ENCODE peak calls at places on chromosomes 7 and 10, in five cellular contexts. One of them, this sample, is unnamed.

GRCh38 chr10:5776150-5776880 is 36.9 kb downstream of the GDI2 start:
- DNase-seq in HCT116: no peak
- DNase-seq in fibroblast of lung: peak; percentile 16
- DNase-seq in mammary epithelial cell: no peak
- DNase-seq in HepG2: no peak
- DNase-seq in this sample: peak; percentile 70

GRCh38 chr10:26367771-26368170 is 70.4 kb upstream of the APBB1IP start:
- DNase-seq in HCT116: no peak
- DNase-seq in fibroblast of lung: no peak
- DNase-seq in mammary epithelial cell: peak; percentile 3
- DNase-seq in HepG2: peak; percentile 19
- DNase-seq in this sample: peak; percentile 90

GRCh38 chr10:70666960-70667798 is 5.1 kb upstream of the ADAMTS14 start:
- DNase-seq in HCT116: no peak
- DNase-seq in fibroblast of lung: no peak
- DNase-seq in mammary epithelial cell: no peak
- DNase-seq in HepG2: no peak
- DNase-seq in this sample: no peak

GRCh38 chr10:72953687-72954086 is 919 bp downstream of the PLA2G12B start:
- DNase-seq in HCT116: no peak
- DNase-seq in fibroblast of lung: no peak
- DNase-seq in mammary epithelial cell: peak; percentile 2
- DNase-seq in HepG2: peak; percentile 21
- DNase-seq in this sample: peak; percentile 62

GRCh38 chr10:22414146-22414545 is 68.8 kb downstream of the SPAG6 start:
- DNase-seq in HCT116: no peak
- DNase-seq in fibroblast of lung: no peak
- DNase-seq in mammary epithelial cell: no peak
- DNase-seq in HepG2: no peak
- DNase-seq in this sample: no peak

GRCh38 chr7:114554781-114555537 is 140.3 kb downstream of the FOXP2 start:
- DNase-seq in HCT116: peak; percentile 23
- DNase-seq in fibroblast of lung: peak; percentile 40
- DNase-seq in mammary epithelial cell: no peak
- DNase-seq in HepG2: no peak
- DNase-seq in this sample: no peak

GRCh38 chr7:149580328-149580727 is 82.7 kb upstream of the ZNF746 start:
- DNase-seq in HCT116: no peak
- DNase-seq in fibroblast of lung: no peak
- DNase-seq in mammary epithelial cell: no peak
- DNase-seq in HepG2: no peak
- DNase-seq in this sample: no peak

GRCh38 chr10:129323311-129323710 is 143.7 kb upstream of the MGMT start:
- DNase-seq in HCT116: no peak
- DNase-seq in fibroblast of lung: no peak
- DNase-seq in mammary epithelial cell: no peak
- DNase-seq in HepG2: no peak
- DNase-seq in this sample: peak; percentile 35

GRCh38 chr7:461453-462172 is 58.0 kb downstream of the PDGFA start:
- DNase-seq in HCT116: no peak
- DNase-seq in fibroblast of lung: no peak
- DNase-seq in mammary epithelial cell: no peak
- DNase-seq in HepG2: peak; percentile 67
- DNase-seq in this sample: no peak

GRCh38 chr10:11875499-11876281 is 52.5 kb downstream of the PROSER2 start:
- DNase-seq in HCT116: peak; percentile 88
- DNase-seq in fibroblast of lung: peak; percentile 89
- DNase-seq in mammary epithelial cell: peak; percentile 93
- DNase-seq in HepG2: peak; percentile 96
- DNase-seq in this sample: peak; percentile 58

GRCh38 chr10:27742195-27742925 is 3.3 kb downstream of the MKX start:
- DNase-seq in HCT116: peak; percentile 67
- DNase-seq in fibroblast of lung: peak; percentile 93
- DNase-seq in mammary epithelial cell: peak; percentile 63
- DNase-seq in HepG2: peak; percentile 41
- DNase-seq in this sample: peak; percentile 89

GRCh38 chr7:124379296-124379695 is 346.4 kb upstream of the TMEM229A start:
- DNase-seq in HCT116: no peak
- DNase-seq in fibroblast of lung: no peak
- DNase-seq in mammary epithelial cell: no peak
- DNase-seq in HepG2: no peak
- DNase-seq in this sample: no peak

GRCh38 chr10:119207367-119207668 is at the start of gene GRK5:
- DNase-seq in HCT116: peak; percentile 93
- DNase-seq in fibroblast of lung: peak; percentile 98
- DNase-seq in mammary epithelial cell: peak; percentile 95
- DNase-seq in HepG2: peak; percentile 90
- DNase-seq in this sample: peak; percentile 94

GRCh38 chr7:514651-515598 is 4.7 kb downstream of the PDGFA start:
- DNase-seq in HCT116: no peak
- DNase-seq in fibroblast of lung: no peak
- DNase-seq in mammary epithelial cell: peak; percentile 79
- DNase-seq in HepG2: no peak
- DNase-seq in this sample: peak; percentile 85

GRCh38 chr10:42734537-42734936 is 48.1 kb upstream of the BMS1 start:
- DNase-seq in HCT116: no peak
- DNase-seq in fibroblast of lung: no peak
- DNase-seq in mammary epithelial cell: no peak
- DNase-seq in HepG2: no peak
- DNase-seq in this sample: no peak

GRCh38 chr7:120996333-120996982 is 7.9 kb downstream of the CPED1 start:
- DNase-seq in HCT116: no peak
- DNase-seq in fibroblast of lung: peak; percentile 96
- DNase-seq in mammary epithelial cell: peak; percentile 79
- DNase-seq in HepG2: no peak
- DNase-seq in this sample: no peak

GRCh38 chr7:48899932-48900331 is 24.4 kb upstream of the CDC14C start:
- DNase-seq in HCT116: no peak
- DNase-seq in fibroblast of lung: peak; percentile 40
- DNase-seq in mammary epithelial cell: peak; percentile 65
- DNase-seq in HepG2: no peak
- DNase-seq in this sample: no peak

GRCh38 chr10:110387983-110388681 is 83.4 kb upstream of the SMNDC1 start:
- DNase-seq in HCT116: no peak
- DNase-seq in fibroblast of lung: peak; percentile 51
- DNase-seq in mammary epithelial cell: no peak
- DNase-seq in HepG2: no peak
- DNase-seq in this sample: no peak

GRCh38 chr7:77327932-77328628 is 88.1 kb downstream of the GSAP start:
- DNase-seq in HCT116: no peak
- DNase-seq in fibroblast of lung: no peak
- DNase-seq in mammary epithelial cell: no peak
- DNase-seq in HepG2: no peak
- DNase-seq in this sample: no peak

GRCh38 chr7:77537595-77538185 is 595 bp downstream of the PTPN12 start:
- DNase-seq in HCT116: no peak
- DNase-seq in fibroblast of lung: peak; percentile 28
- DNase-seq in mammary epithelial cell: no peak
- DNase-seq in HepG2: peak; percentile 32
- DNase-seq in this sample: peak; percentile 52

GRCh38 chr10:49534670-49535381 is 4.1 kb downstream of the ERCC6 start:
- DNase-seq in HCT116: no peak
- DNase-seq in fibroblast of lung: peak; percentile 27
- DNase-seq in mammary epithelial cell: peak; percentile 55
- DNase-seq in HepG2: no peak
- DNase-seq in this sample: no peak

GRCh38 chr10:104273899-104274575 is 5.1 kb downstream of the GSTO2 start:
- DNase-seq in HCT116: no peak
- DNase-seq in fibroblast of lung: peak; percentile 9
- DNase-seq in mammary epithelial cell: no peak
- DNase-seq in HepG2: no peak
- DNase-seq in this sample: no peak

GRCh38 chr7:139674752-139675126 is 103.1 kb downstream of the HIPK2 start:
- DNase-seq in HCT116: no peak
- DNase-seq in fibroblast of lung: no peak
- DNase-seq in mammary epithelial cell: no peak
- DNase-seq in HepG2: no peak
- DNase-seq in this sample: no peak

GRCh38 chr7:156122752-156123354 is 310.6 kb upstream of the SHH start:
- DNase-seq in HCT116: no peak
- DNase-seq in fibroblast of lung: no peak
- DNase-seq in mammary epithelial cell: no peak
- DNase-seq in HepG2: no peak
- DNase-seq in this sample: no peak

GRCh38 chr7:12322287-12322902 is 81.3 kb downstream of the VWDE start:
- DNase-seq in HCT116: peak; percentile 26
- DNase-seq in fibroblast of lung: peak; percentile 64
- DNase-seq in mammary epithelial cell: no peak
- DNase-seq in HepG2: peak; percentile 3
- DNase-seq in this sample: peak; percentile 21

GRCh38 chr7:27213150-27213903 is 13.4 kb upstream of the HOXA13 start:
- DNase-seq in HCT116: no peak
- DNase-seq in fibroblast of lung: no peak
- DNase-seq in mammary epithelial cell: no peak
- DNase-seq in HepG2: no peak
- DNase-seq in this sample: peak; percentile 69

GRCh38 chr7:27212587-27213149 is 12.8 kb upstream of the HOXA13 start:
- DNase-seq in HCT116: no peak
- DNase-seq in fibroblast of lung: no peak
- DNase-seq in mammary epithelial cell: no peak
- DNase-seq in HepG2: no peak
- DNase-seq in this sample: no peak

GRCh38 chr7:27211084-27211446 is 11.2 kb upstream of the HOXA13 start:
- DNase-seq in HCT116: no peak
- DNase-seq in fibroblast of lung: no peak
- DNase-seq in mammary epithelial cell: no peak
- DNase-seq in HepG2: no peak
- DNase-seq in this sample: no peak

GRCh38 chr7:27210441-27211083 is 10.7 kb upstream of the HOXA13 start:
- DNase-seq in HCT116: no peak
- DNase-seq in fibroblast of lung: peak; percentile 41
- DNase-seq in mammary epithelial cell: peak; percentile 20
- DNase-seq in HepG2: no peak
- DNase-seq in this sample: peak; percentile 92

GRCh38 chr7:27211694-27212316 is 11.9 kb upstream of the HOXA13 start:
- DNase-seq in HCT116: no peak
- DNase-seq in fibroblast of lung: no peak
- DNase-seq in mammary epithelial cell: no peak
- DNase-seq in HepG2: no peak
- DNase-seq in this sample: no peak
- TF ChIP-seq EZH2 in HCT116: no peak
- TF ChIP-seq EZH2 in fibroblast of lung: peak; percentile 0
- TF ChIP-seq EZH2 in mammary epithelial cell: no peak
- TF ChIP-seq EZH2 in HepG2: no peak
- TF ChIP-seq EZH2 in this sample: peak; percentile 23

GRCh38 chr10:116886772-116887171 is 37.5 kb downstream of the ENO4 start:
- DNase-seq in HCT116: no peak
- DNase-seq in fibroblast of lung: no peak
- DNase-seq in mammary epithelial cell: no peak
- DNase-seq in HepG2: no peak
- DNase-seq in this sample: no peak
- H2AFZ ChIP-seq in HCT116: no peak overlapping the region
- H2AFZ ChIP-seq in fibroblast of lung: no peak overlapping the region
- H2AFZ ChIP-seq in mammary epithelial cell: no peak overlapping the region
- H2AFZ ChIP-seq in HepG2: no peak overlapping the region
- H2AFZ ChIP-seq in this sample: no peak overlapping the region

GRCh38 chr7:46710927-46711326 is 789.9 kb upstream of the IGFBP3 start:
- DNase-seq in HCT116: no peak
- DNase-seq in fibroblast of lung: peak; percentile 16
- DNase-seq in mammary epithelial cell: peak; percentile 4
- DNase-seq in HepG2: no peak
- DNase-seq in this sample: no peak
- H3K4me3 ChIP-seq in HCT116: no peak overlapping the region
- H3K4me3 ChIP-seq in fibroblast of lung: no peak overlapping the region
- H3K4me3 ChIP-seq in mammary epithelial cell: no peak overlapping the region
- H3K4me3 ChIP-seq in HepG2: no peak overlapping the region
- H3K4me3 ChIP-seq in this sample: no peak overlapping the region

GRCh38 chr7:158957921-158958471 is 101.6 kb downstream of the DYNC2I1 start:
- DNase-seq in HCT116: no peak
- DNase-seq in fibroblast of lung: no peak
- DNase-seq in mammary epithelial cell: peak; percentile 43
- DNase-seq in HepG2: no peak
- DNase-seq in this sample: peak; percentile 63
- TF ChIP-seq EZH2 in HCT116: no peak
- TF ChIP-seq EZH2 in fibroblast of lung: peak; percentile 28
- TF ChIP-seq EZH2 in mammary epithelial cell: no peak
- TF ChIP-seq EZH2 in HepG2: no peak
- TF ChIP-seq EZH2 in this sample: no peak

GRCh38 chr7:94289071-94289470 is 105.6 kb upstream of the COL1A2 start:
- DNase-seq in HCT116: peak; percentile 81
- DNase-seq in fibroblast of lung: peak; percentile 92
- DNase-seq in mammary epithelial cell: peak; percentile 61
- DNase-seq in HepG2: peak; percentile 74
- DNase-seq in this sample: peak; percentile 94
- H2AFZ ChIP-seq in HCT116: peak overlapping the region; percentile 37
- H2AFZ ChIP-seq in fibroblast of lung: no peak overlapping the region
- H2AFZ ChIP-seq in mammary epithelial cell: no peak overlapping the region
- H2AFZ ChIP-seq in HepG2: no peak overlapping the region
- H2AFZ ChIP-seq in this sample: no peak overlapping the region